ENCODE peak calls at places on chromosomes 12 and 14, in eight cellular contexts. H, B, L, X, T, I, W and F are unnamed samples.

GRCh38 chr14:100416921-100417451 is 93.8 kb downstream of the SLC25A47 start:
- DNase-seq in H (no peak), B (peak; percentile 56), L (no peak), X (no peak), T (no peak), I (no peak), W (peak; percentile 23), F (no peak)

GRCh38 chr12:55720894-55721444 is 776 bp downstream of the RDH5 start:
- DNase-seq in H (no peak), B (peak; percentile 77), L (no peak), X (peak; percentile 59), T (no peak), I (no peak), W (peak; percentile 70), F (peak; percentile 96)

GRCh38 chr12:100995771-100996170 is 201.2 kb downstream of the ANO4 start:
- DNase-seq in H (no peak), B (no peak), L (no peak), X (no peak), T (no peak), I (no peak), W (no peak), F (no peak)

GRCh38 chr12:81221681-81222080 is 143.8 kb downstream of the ACSS3 start:
- DNase-seq in H (no peak), B (no peak), L (no peak), X (no peak), T (no peak), I (no peak), W (no peak), F (no peak)

GRCh38 chr12:15854916-15855315 is 27.3 kb upstream of the STRAP start:
- DNase-seq in H (no peak), B (no peak), L (no peak), X (no peak), T (no peak), I (no peak), W (no peak), F (no peak)

GRCh38 chr12:62632521-62632920 is 165.9 kb downstream of the MON2 start:
- DNase-seq in H (no peak), B (peak; percentile 35), L (peak; percentile 56), X (peak; percentile 22), T (peak; percentile 58), I (no peak), W (no peak), F (peak; percentile 56)

GRCh38 chr14:91573894-91574837 is 64.1 kb upstream of the PPP4R3A start:
- DNase-seq in H (no peak), B (peak; percentile 77), L (peak; percentile 16), X (peak; percentile 54), T (peak; percentile 63), I (no peak), W (no peak), F (peak; percentile 25)

GRCh38 chr12:49983892-49984291 is 11.1 kb downstream of the AQP6 start:
- DNase-seq in H (peak; percentile 65), B (no peak), L (no peak), X (no peak), T (peak; percentile 41), I (no peak), W (peak; percentile 67), F (no peak)

GRCh38 chr12:93379432-93380308 is 1.9 kb downstream of the NUDT4 start:
- DNase-seq in H (no peak), B (no peak), L (no peak), X (no peak), T (no peak), I (no peak), W (no peak), F (no peak)

GRCh38 chr14:67186789-67187188 is 2.5 kb upstream of the GARIN2 start:
- DNase-seq in H (no peak), B (peak; percentile 14), L (no peak), X (no peak), T (no peak), I (no peak), W (no peak), F (no peak)

GRCh38 chr14:105272623-105273022 is 24.3 kb downstream of the BTBD6 start:
- DNase-seq in H (no peak), B (no peak), L (no peak), X (no peak), T (no peak), I (no peak), W (no peak), F (no peak)

GRCh38 chr14:104895786-104896642 is 28.7 kb upstream of the PLD4 start:
- DNase-seq in H (no peak), B (peak; percentile 11), L (peak; percentile 33), X (peak; percentile 28), T (no peak), I (no peak), W (no peak), F (peak; percentile 48)

GRCh38 chr14:74552623-74553022 is 59.1 kb downstream of the ISCA2 start:
- DNase-seq in H (no peak), B (peak; percentile 44), L (peak; percentile 74), X (no peak), T (peak; percentile 41), I (no peak), W (no peak), F (peak; percentile 84)

GRCh38 chr12:4960030-4960429 is 50.3 kb downstream of the KCNA1 start:
- DNase-seq in H (no peak), B (no peak), L (no peak), X (no peak), T (peak; percentile 52), I (no peak), W (no peak), F (no peak)

GRCh38 chr12:121536929-121537813 is 43.7 kb downstream of the KDM2B start:
- DNase-seq in H (peak; percentile 69), B (peak; percentile 88), L (peak; percentile 86), X (peak; percentile 67), T (peak; percentile 84), I (peak; percentile 89), W (peak; percentile 11), F (peak; percentile 94)

GRCh38 chr12:88889326-88890110 is 309.2 kb upstream of the KITLG start:
- DNase-seq in H (no peak), B (no peak), L (no peak), X (no peak), T (no peak), I (no peak), W (no peak), F (no peak)

GRCh38 chr12:67439611-67440010 is 170.5 kb downstream of the CAND1 start:
- DNase-seq in H (no peak), B (no peak), L (no peak), X (no peak), T (no peak), I (no peak), W (no peak), F (no peak)

GRCh38 chr14:67853207-67853606 is 33.6 kb downstream of the RAD51B start:
- DNase-seq in H (no peak), B (no peak), L (no peak), X (no peak), T (no peak), I (no peak), W (no peak), F (no peak)

GRCh38 chr12:93978553-93978952 is 169.8 kb upstream of the PLXNC1 start:
- DNase-seq in H (no peak), B (no peak), L (no peak), X (no peak), T (no peak), I (no peak), W (no peak), F (no peak)

GRCh38 chr12:121964813-121965643 is 46.6 kb downstream of the CFAP251 start:
- DNase-seq in H (no peak), B (no peak), L (no peak), X (no peak), T (no peak), I (no peak), W (no peak), F (no peak)

GRCh38 chr14:55973285-55973800 is 144.9 kb upstream of the PELI2 start:
- DNase-seq in H (no peak), B (no peak), L (no peak), X (no peak), T (no peak), I (no peak), W (no peak), F (no peak)
- H3K27ac ChIP-seq in H (no peak overlapping the region), B (no peak overlapping the region), L (no peak overlapping the region), X (no peak overlapping the region), T (no peak overlapping the region), I (no peak overlapping the region), W (no peak overlapping the region), F (no peak overlapping the region)

GRCh38 chr12:2355604-2356003 is 302.8 kb downstream of the CACNA1C start:
- DNase-seq in H (no peak), B (no peak), L (no peak), X (no peak), T (no peak), I (peak; percentile 20), W (no peak), F (no peak)

GRCh38 chr12:2360630-2361170 is 307.9 kb downstream of the CACNA1C start:
- DNase-seq in H (peak; percentile 11), B (no peak), L (no peak), X (no peak), T (no peak), I (no peak), W (no peak), F (no peak)

GRCh38 chr12:2359725-2360629 is 307.2 kb downstream of the CACNA1C start:
- DNase-seq in H (no peak), B (no peak), L (no peak), X (no peak), T (no peak), I (no peak), W (no peak), F (no peak)

GRCh38 chr12:2356601-2357125 is 303.9 kb downstream of the CACNA1C start:
- DNase-seq in H (no peak), B (no peak), L (no peak), X (no peak), T (no peak), I (no peak), W (no peak), F (no peak)

DNA sequence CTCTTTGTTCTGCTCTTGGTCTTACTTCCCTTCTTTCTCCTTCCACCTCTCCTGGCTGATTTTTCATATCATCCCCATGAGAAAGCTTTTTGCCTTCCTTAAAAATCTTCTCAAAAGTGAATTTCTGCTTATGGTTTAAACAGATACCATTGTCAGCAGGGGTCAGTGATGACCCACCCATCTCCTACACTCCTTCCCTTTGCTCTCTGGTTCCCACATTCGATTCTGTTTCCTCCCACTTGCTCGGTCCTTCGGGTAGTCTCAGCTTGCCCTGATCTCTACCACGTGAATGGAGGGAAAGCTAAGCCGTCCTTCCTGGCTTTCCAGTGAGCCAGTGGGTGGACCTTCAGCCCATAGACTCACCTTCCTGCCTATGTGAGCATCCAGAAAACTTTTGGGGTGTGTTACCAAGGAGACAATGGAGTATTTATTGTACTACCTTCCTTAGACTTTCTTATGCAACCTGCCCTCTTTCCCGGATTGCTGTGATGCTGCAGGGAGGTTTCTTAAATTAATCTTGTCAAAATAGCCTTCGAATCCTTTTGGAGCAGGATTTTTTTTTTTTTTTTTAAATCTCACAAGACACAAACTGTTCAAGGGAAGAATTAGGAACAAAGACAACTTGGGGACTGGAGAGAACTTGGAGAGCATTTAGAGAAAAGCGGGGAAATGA is 306.3 kb downstream of the CACNA1C start:
- DNase-seq in H (no peak), B (no peak), L (no peak), X (no peak), T (no peak), I (no peak), W (no peak), F (no peak)
- TF ChIP-seq CTCF in H (no peak), B (no peak), L (no peak), X (no peak), T (no peak), I (no peak), W (no peak), F (no peak)

GRCh38 chr14:95695051-95695450 is 8.8 kb downstream of the TCL1B start:
- DNase-seq in H (no peak), B (no peak), L (no peak), X (no peak), T (no peak), I (no peak), W (no peak), F (no peak)
- H3K27ac ChIP-seq in H (no peak overlapping the region), B (no peak overlapping the region), L (no peak overlapping the region), X (no peak overlapping the region), T (no peak overlapping the region), I (peak overlapping the region; percentile 100), W (no peak overlapping the region), F (no peak overlapping the region)

GRCh38 chr12:3303410-3304136 is 187.4 kb upstream of the PRMT8 start:
- DNase-seq in H (no peak), B (no peak), L (no peak), X (no peak), T (peak; percentile 55), I (no peak), W (no peak), F (no peak)
- TF ChIP-seq CTCF in H (no peak), B (no peak), L (no peak), X (no peak), T (peak; percentile 31), I (no peak), W (peak; percentile 11), F (no peak)